ENCODE peak calls at places on chromosomes 5 and 9, in five cellular contexts. Y, K, W, O and F are unnamed samples.

GRCh38 chr5:154267516-154267915 is 77.0 kb downstream of the GALNT10 start:
- DNase-seq in Y (no peak), K (no peak), W (no peak), O (no peak), F (no peak)

GRCh38 chr5:78972654-78973428 is 12.3 kb downstream of the ARSB start:
- DNase-seq in Y (peak), K (no peak), W (no peak), O (no peak), F (no peak)

GRCh38 chr5:135631356-135631755 is 52.6 kb upstream of the CXCL14 start:
- DNase-seq in Y (no peak), K (no peak), W (no peak), O (no peak), F (no peak)

GRCh38 chr9:35688558-35689350 is 971 bp downstream of the TPM2 start:
- DNase-seq in Y (no peak), K (peak), W (no peak), O (no peak), F (no peak)

GRCh38 chr5:95861858-95862561 is 39.5 kb upstream of the GLRX start:
- DNase-seq in Y (no peak), K (no peak), W (peak), O (peak), F (peak)

GRCh38 chr9:33125871-33126822 is 41.0 kb downstream of the B4GALT1 start:
- DNase-seq in Y (no peak), K (no peak), W (no peak), O (no peak), F (no peak)

GRCh38 chr9:115531410-115532130 is 413.6 kb upstream of the TNC start:
- DNase-seq in Y (no peak), K (peak), W (no peak), O (no peak), F (no peak)

GRCh38 chr5:149383399-149383798 is 4.3 kb upstream of the IL17B start:
- DNase-seq in Y (peak), K (no peak), W (no peak), O (no peak), F (no peak)

GRCh38 chr9:70534471-70534870 is 120.0 kb upstream of the KLF9 start:
- DNase-seq in Y (no peak), K (no peak), W (no peak), O (no peak), F (no peak)

GRCh38 chr9:84711936-84712335 is 42.4 kb downstream of the NTRK2 start:
- DNase-seq in Y (no peak), K (no peak), W (no peak), O (no peak), F (no peak)

GRCh38 chr9:38649731-38650363 is 29.5 kb upstream of the ANKRD18A start:
- DNase-seq in Y (peak), K (no peak), W (no peak), O (no peak), F (no peak)